ENCODE peak calls at places on chromosomes 5 and 9, in five cellular contexts. One of them, this sample, is unnamed.
A peak's percentile ranks its signal among the peaks of the same experiment; 100 is the strongest.

GRCh38 chr5:73945505-73945904 is 319.5 kb downstream of the ARHGEF28 start:
- DNase-seq in mammary epithelial cell: no peak
- DNase-seq in heart left ventricle: no peak
- DNase-seq in HFFc6: no peak
- DNase-seq in HFF-Myc: no peak
- DNase-seq in this sample: no peak

GRCh38 chr5:151798674-151799073 is 26.9 kb downstream of the G3BP1 start:
- DNase-seq in mammary epithelial cell: no peak
- DNase-seq in heart left ventricle: no peak
- DNase-seq in HFFc6: no peak
- DNase-seq in HFF-Myc: no peak
- DNase-seq in this sample: no peak

GRCh38 chr9:82957526-82958379 is 105.2 kb downstream of the RASEF start:
- DNase-seq in mammary epithelial cell: no peak
- DNase-seq in heart left ventricle: no peak
- DNase-seq in HFFc6: no peak
- DNase-seq in HFF-Myc: no peak
- DNase-seq in this sample: no peak

GRCh38 chr5:119178435-119178834 is 107.5 kb downstream of the DMXL1 start:
- DNase-seq in mammary epithelial cell: no peak
- DNase-seq in heart left ventricle: no peak
- DNase-seq in HFFc6: no peak
- DNase-seq in HFF-Myc: no peak
- DNase-seq in this sample: no peak

GRCh38 chr5:33305530-33305929 is 135.2 kb upstream of the TARS1 start:
- DNase-seq in mammary epithelial cell: no peak
- DNase-seq in heart left ventricle: no peak
- DNase-seq in HFFc6: no peak
- DNase-seq in HFF-Myc: no peak
- DNase-seq in this sample: no peak

GRCh38 chr9:71929223-71929622 is 17.8 kb downstream of the C9orf85 start:
- DNase-seq in mammary epithelial cell: peak; percentile 92
- DNase-seq in heart left ventricle: no peak
- DNase-seq in HFFc6: peak; percentile 79
- DNase-seq in HFF-Myc: no peak
- DNase-seq in this sample: peak; percentile 26

GRCh38 chr9:113499876-113500497 is 36.5 kb downstream of the RGS3 start:
- DNase-seq in mammary epithelial cell: no peak
- DNase-seq in heart left ventricle: no peak
- DNase-seq in HFFc6: no peak
- DNase-seq in HFF-Myc: no peak
- DNase-seq in this sample: no peak

GRCh38 chr5:52786937-52787599 is 648 bp upstream of the ITGA1 start:
- DNase-seq in mammary epithelial cell: peak; percentile 65
- DNase-seq in heart left ventricle: no peak
- DNase-seq in HFFc6: no peak
- DNase-seq in HFF-Myc: no peak
- DNase-seq in this sample: peak; percentile 70

GRCh38 chr9:121640076-121640475 is 11.4 kb upstream of the DAB2IP start:
- DNase-seq in mammary epithelial cell: no peak
- DNase-seq in heart left ventricle: peak; percentile 62
- DNase-seq in HFFc6: no peak
- DNase-seq in HFF-Myc: no peak
- DNase-seq in this sample: peak; percentile 46

GRCh38 chr9:111983484-111983908 is 86.9 kb downstream of the UGCG start:
- DNase-seq in mammary epithelial cell: no peak
- DNase-seq in heart left ventricle: no peak
- DNase-seq in HFFc6: no peak
- DNase-seq in HFF-Myc: no peak
- DNase-seq in this sample: no peak

GRCh38 chr5:168171901-168172717 is 119.3 kb upstream of the WWC1 start:
- DNase-seq in mammary epithelial cell: no peak
- DNase-seq in heart left ventricle: no peak
- DNase-seq in HFFc6: no peak
- DNase-seq in HFF-Myc: no peak
- DNase-seq in this sample: no peak

GRCh38 chr9:111900081-111900805 is 3.6 kb downstream of the UGCG start:
- DNase-seq in mammary epithelial cell: no peak
- DNase-seq in heart left ventricle: no peak
- DNase-seq in HFFc6: no peak
- DNase-seq in HFF-Myc: no peak
- DNase-seq in this sample: no peak

GRCh38 chr5:128665747-128666355 is 127.8 kb upstream of the FBN2 start:
- DNase-seq in mammary epithelial cell: peak; percentile 26
- DNase-seq in heart left ventricle: no peak
- DNase-seq in HFFc6: no peak
- DNase-seq in HFF-Myc: no peak
- DNase-seq in this sample: no peak

GRCh38 chr5:37015795-37016666 is 139.5 kb downstream of the NIPBL start:
- DNase-seq in mammary epithelial cell: peak; percentile 12
- DNase-seq in heart left ventricle: no peak
- DNase-seq in HFFc6: peak; percentile 26
- DNase-seq in HFF-Myc: no peak
- DNase-seq in this sample: no peak

GRCh38 chr9:97808972-97809371 is 44.1 kb upstream of the FOXE1 start:
- DNase-seq in mammary epithelial cell: no peak
- DNase-seq in heart left ventricle: no peak
- DNase-seq in HFFc6: no peak
- DNase-seq in HFF-Myc: no peak
- DNase-seq in this sample: no peak

GRCh38 chr5:40437452-40437861 is 242.3 kb upstream of the PTGER4 start:
- DNase-seq in mammary epithelial cell: peak; percentile 77
- DNase-seq in heart left ventricle: no peak
- DNase-seq in HFFc6: peak; percentile 72
- DNase-seq in HFF-Myc: no peak
- DNase-seq in this sample: peak; percentile 75

GRCh38 chr9:130660326-130660682 is 4.1 kb upstream of the PRDM12 start:
- DNase-seq in mammary epithelial cell: no peak
- DNase-seq in heart left ventricle: peak; percentile 5
- DNase-seq in HFFc6: no peak
- DNase-seq in HFF-Myc: no peak
- DNase-seq in this sample: no peak

GRCh38 chr9:116572095-116572748 is 114.9 kb upstream of the TRIM32 start:
- DNase-seq in mammary epithelial cell: peak; percentile 48
- DNase-seq in heart left ventricle: peak; percentile 93
- DNase-seq in HFFc6: peak; percentile 65
- DNase-seq in HFF-Myc: peak; percentile 60
- DNase-seq in this sample: peak; percentile 80

GRCh38 chr5:72187388-72188070 is 80.3 kb downstream of the MAP1B start:
- DNase-seq in mammary epithelial cell: no peak
- DNase-seq in heart left ventricle: no peak
- DNase-seq in HFFc6: no peak
- DNase-seq in HFF-Myc: no peak
- DNase-seq in this sample: no peak

GRCh38 chr9:122810306-122810946 is 10.5 kb downstream of the OR1K1 start:
- DNase-seq in mammary epithelial cell: peak; percentile 62
- DNase-seq in heart left ventricle: peak; percentile 61
- DNase-seq in HFFc6: peak; percentile 60
- DNase-seq in HFF-Myc: peak; percentile 62
- DNase-seq in this sample: peak; percentile 87

GRCh38 chr5:141598389-141599360 is 20.1 kb downstream of the DIAPH1 start:
- DNase-seq in mammary epithelial cell: peak; percentile 6
- DNase-seq in heart left ventricle: no peak
- DNase-seq in HFFc6: peak; percentile 73
- DNase-seq in HFF-Myc: no peak
- DNase-seq in this sample: no peak

GRCh38 chr5:154620406-154620805 is 134.8 kb upstream of the LARP1 start:
- DNase-seq in mammary epithelial cell: no peak
- DNase-seq in heart left ventricle: no peak
- DNase-seq in HFFc6: no peak
- DNase-seq in HFF-Myc: no peak
- DNase-seq in this sample: no peak

GRCh38 chr9:21031091-21031817 is at the start of gene HACD4:
- DNase-seq in mammary epithelial cell: peak; percentile 8
- DNase-seq in heart left ventricle: peak; percentile 49
- DNase-seq in HFFc6: no peak
- DNase-seq in HFF-Myc: no peak
- DNase-seq in this sample: no peak

GRCh38 chr5:56481147-56481997 is 248.2 kb upstream of the ANKRD55 start:
- DNase-seq in mammary epithelial cell: peak; percentile 11
- DNase-seq in heart left ventricle: peak; percentile 73
- DNase-seq in HFFc6: no peak
- DNase-seq in HFF-Myc: no peak
- DNase-seq in this sample: peak; percentile 14

GRCh38 chr9:105921057-105921721 is 226.8 kb downstream of the TMEM38B start:
- DNase-seq in mammary epithelial cell: no peak
- DNase-seq in heart left ventricle: no peak
- DNase-seq in HFFc6: no peak
- DNase-seq in HFF-Myc: no peak
- DNase-seq in this sample: no peak

DNA sequence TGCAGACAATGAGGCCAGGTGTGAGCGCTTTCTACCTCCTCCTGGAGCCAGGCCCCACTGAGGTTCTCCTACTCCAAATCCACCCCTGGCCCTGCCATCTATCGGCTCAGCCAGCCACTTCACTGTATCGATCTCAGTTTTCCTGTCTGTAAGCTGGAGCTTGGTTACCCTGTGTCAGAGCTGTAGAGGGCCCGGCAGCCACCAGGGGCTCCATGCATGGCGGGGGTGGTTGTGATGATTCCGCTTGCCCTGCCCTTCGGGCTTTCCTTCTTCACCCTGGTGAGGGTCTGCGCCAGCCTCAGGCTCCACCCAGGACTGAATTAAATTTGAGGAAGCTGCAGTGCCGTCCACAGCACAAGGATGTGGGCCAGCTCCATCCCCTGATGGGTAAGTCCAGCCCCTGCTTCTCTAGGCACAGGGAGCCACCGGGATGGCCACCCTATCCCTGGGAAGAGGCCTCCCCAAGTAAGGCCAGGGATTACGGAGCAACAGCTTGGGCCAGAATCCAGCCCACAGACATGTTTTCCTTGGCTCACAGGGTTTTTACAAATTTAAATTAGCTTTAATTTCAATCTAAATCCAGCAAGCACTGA is 89.0 kb upstream of the FBXW11 start:
- DNase-seq in mammary epithelial cell: no peak
- DNase-seq in heart left ventricle: no peak
- DNase-seq in HFFc6: no peak
- DNase-seq in HFF-Myc: no peak
- DNase-seq in this sample: no peak
- TF ChIP-seq CTCF in mammary epithelial cell: no peak
- TF ChIP-seq CTCF in heart left ventricle: no peak
- TF ChIP-seq CTCF in HFFc6: no peak
- TF ChIP-seq CTCF in HFF-Myc: no peak
- TF ChIP-seq CTCF in this sample: no peak

GRCh38 chr9:77014597-77015263 is 4.7 kb upstream of the FOXB2 start:
- DNase-seq in mammary epithelial cell: no peak
- DNase-seq in heart left ventricle: no peak
- DNase-seq in HFFc6: no peak
- DNase-seq in HFF-Myc: no peak
- DNase-seq in this sample: no peak
- TF ChIP-seq CTCF in mammary epithelial cell: peak; percentile 30
- TF ChIP-seq CTCF in heart left ventricle: no peak
- TF ChIP-seq CTCF in HFFc6: peak; percentile 57
- TF ChIP-seq CTCF in HFF-Myc: no peak
- TF ChIP-seq CTCF in this sample: no peak

GRCh38 chr5:133409210-133409674 is 203.1 kb downstream of the FSTL4 start:
- DNase-seq in mammary epithelial cell: no peak
- DNase-seq in heart left ventricle: no peak
- DNase-seq in HFFc6: no peak
- DNase-seq in HFF-Myc: no peak
- DNase-seq in this sample: no peak

GRCh38 chr5:133406632-133407276 is 205.6 kb downstream of the FSTL4 start:
- DNase-seq in mammary epithelial cell: no peak
- DNase-seq in heart left ventricle: no peak
- DNase-seq in HFFc6: no peak
- DNase-seq in HFF-Myc: no peak
- DNase-seq in this sample: no peak

GRCh38 chr5:133407277-133407632 is 205.1 kb downstream of the FSTL4 start:
- DNase-seq in mammary epithelial cell: no peak
- DNase-seq in heart left ventricle: no peak
- DNase-seq in HFFc6: no peak
- DNase-seq in HFF-Myc: no peak
- DNase-seq in this sample: no peak

GRCh38 chr5:133410335-133410828 is 202.0 kb downstream of the FSTL4 start:
- DNase-seq in mammary epithelial cell: no peak
- DNase-seq in heart left ventricle: no peak
- DNase-seq in HFFc6: no peak
- DNase-seq in HFF-Myc: no peak
- DNase-seq in this sample: no peak

GRCh38 chr5:133408322-133408721 is 204.0 kb downstream of the FSTL4 start:
- DNase-seq in mammary epithelial cell: no peak
- DNase-seq in heart left ventricle: no peak
- DNase-seq in HFFc6: no peak
- DNase-seq in HFF-Myc: no peak
- DNase-seq in this sample: no peak
- TF ChIP-seq CTCF in mammary epithelial cell: no peak
- TF ChIP-seq CTCF in heart left ventricle: no peak
- TF ChIP-seq CTCF in HFFc6: peak; percentile 9
- TF ChIP-seq CTCF in HFF-Myc: no peak
- TF ChIP-seq CTCF in this sample: no peak

GRCh38 chr9:95379630-95380029 is 62.1 kb upstream of the FANCC start:
- DNase-seq in mammary epithelial cell: no peak
- DNase-seq in heart left ventricle: no peak
- DNase-seq in HFFc6: no peak
- DNase-seq in HFF-Myc: no peak
- DNase-seq in this sample: no peak
- TF ChIP-seq CTCF in mammary epithelial cell: no peak
- TF ChIP-seq CTCF in heart left ventricle: peak; percentile 13
- TF ChIP-seq CTCF in HFFc6: no peak
- TF ChIP-seq CTCF in HFF-Myc: no peak
- TF ChIP-seq CTCF in this sample: no peak

GRCh38 chr9:134641173-134641985 is at the start of gene COL5A1:
- DNase-seq in mammary epithelial cell: peak; percentile 86
- DNase-seq in heart left ventricle: peak; percentile 93
- DNase-seq in HFFc6: peak; percentile 92
- DNase-seq in HFF-Myc: no peak
- DNase-seq in this sample: no peak
- TF ChIP-seq CTCF in mammary epithelial cell: no peak
- TF ChIP-seq CTCF in heart left ventricle: peak; percentile 44
- TF ChIP-seq CTCF in HFFc6: peak; percentile 57
- TF ChIP-seq CTCF in HFF-Myc: no peak
- TF ChIP-seq CTCF in this sample: no peak

DNA sequence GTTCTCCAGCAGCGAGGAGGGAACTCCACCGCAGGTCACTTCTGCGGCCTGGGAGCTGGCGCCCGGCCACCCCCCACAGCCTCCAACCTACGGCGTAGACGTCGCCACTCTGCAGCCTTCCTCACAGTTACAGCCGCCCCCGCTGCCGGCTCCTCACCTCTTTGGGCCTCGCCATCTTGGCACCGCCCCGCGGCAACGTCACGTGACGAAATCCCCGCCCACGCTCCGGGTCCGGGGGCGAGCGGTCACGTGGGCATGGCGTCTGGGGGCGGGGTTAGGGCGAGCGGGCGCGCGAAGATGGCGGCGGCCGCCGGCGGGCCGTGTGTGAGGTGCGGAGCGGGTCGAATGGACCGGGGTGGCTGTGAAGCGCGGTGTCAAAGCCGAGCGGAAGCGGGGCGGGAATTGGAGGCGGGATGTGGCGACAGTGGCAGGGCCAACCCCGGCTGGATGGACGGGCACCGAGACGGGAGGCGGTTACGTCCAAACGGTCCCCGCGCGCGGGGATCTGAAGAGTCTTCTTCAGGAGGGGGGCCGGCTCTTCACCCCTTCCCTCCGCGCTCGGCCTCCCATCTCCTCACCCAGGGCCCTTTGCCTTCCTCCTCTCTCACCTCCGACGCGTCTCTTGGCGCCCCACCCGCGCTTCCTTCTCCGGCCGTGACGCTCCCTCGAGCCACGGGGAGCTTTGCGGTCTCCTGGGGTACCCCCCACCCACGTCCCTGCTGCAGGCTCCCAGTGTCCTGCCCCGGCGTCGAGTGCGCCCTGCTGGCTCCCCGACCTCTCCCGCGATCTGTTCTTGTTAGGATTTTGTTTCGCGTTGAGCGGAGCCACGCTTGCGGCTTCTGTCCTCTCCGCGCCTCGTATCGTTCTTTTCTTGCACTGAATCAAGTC is at the start of the genes DOLK and NUP188:
- DNase-seq in mammary epithelial cell: peak; percentile 92
- DNase-seq in heart left ventricle: peak; percentile 96
- DNase-seq in HFFc6: peak; percentile 87
- DNase-seq in HFF-Myc: peak; percentile 60
- DNase-seq in this sample: peak; percentile 94
- TF ChIP-seq CTCF in mammary epithelial cell: no peak
- TF ChIP-seq CTCF in heart left ventricle: no peak
- TF ChIP-seq CTCF in HFFc6: no peak
- TF ChIP-seq CTCF in HFF-Myc: no peak
- TF ChIP-seq CTCF in this sample: no peak

This sample was measured in MCF 10A.